ENCODE peak calls at places on chromosomes 13 and 19, in four cellular contexts. C is A549, M is lower leg skin, W is body of pancreas. H is an unnamed sample.

GRCh38 chr13:25743426-25743825 is 308.4 kb downstream of the SHISA2 start:
- DNase-seq in C (no peak), M (no peak), W (no peak), H (no peak)

GRCh38 chr13:76992548-76993001 is 694 bp downstream of the CLN5 start:
- DNase-seq in C (peak; percentile 17), M (peak; percentile 90), W (peak; percentile 37), H (peak; percentile 53)

GRCh38 chr19:49687566-49688316 is 1.7 kb upstream of the ADM5 start:
- DNase-seq in C (no peak), M (no peak), W (no peak), H (no peak)

GRCh38 chr13:98570929-98571372 is 6.0 kb downstream of the STK24 start:
- DNase-seq in C (no peak), M (peak; percentile 78), W (peak; percentile 34), H (peak; percentile 43)

GRCh38 chr19:16588824-16589577 is 16.8 kb upstream of the SLC35E1 start:
- DNase-seq in C (no peak), M (no peak), W (no peak), H (no peak)

GRCh38 chr13:32911506-32911905 is 104.7 kb upstream of the KL start:
- DNase-seq in C (peak; percentile 57), M (no peak), W (peak; percentile 9), H (peak; percentile 37)

GRCh38 chr13:108606424-108606823 is 23.0 kb upstream of the MYO16 start:
- DNase-seq in C (no peak), M (no peak), W (no peak), H (no peak)

GRCh38 chr19:50720181-50720920 is 749 bp upstream of the SHANK1 start:
- DNase-seq in C (no peak), M (no peak), W (no peak), H (no peak)

GRCh38 chr19:52343548-52343947 is 7.5 kb downstream of the ZNF610 start:
- DNase-seq in C (peak; percentile 40), M (no peak), W (peak; percentile 50), H (peak; percentile 95)

GRCh38 chr19:19591133-19591825 is 27.2 kb downstream of the PBX4 start:
- DNase-seq in C (peak; percentile 58), M (no peak), W (peak; percentile 72), H (peak; percentile 58)

GRCh38 chr13:59914556-59914955 is 249.2 kb downstream of the DIAPH3 start:
- DNase-seq in C (peak; percentile 0), M (no peak), W (no peak), H (no peak)

GRCh38 chr19:44757057-44757734 is 8.7 kb downstream of the BCL3 start:
- DNase-seq in C (no peak), M (peak; percentile 90), W (peak; percentile 78), H (no peak)

GRCh38 chr19:1172353-1173159 is 1.5 kb downstream of the SBNO2 start:
- DNase-seq in C (peak; percentile 54), M (peak; percentile 93), W (peak; percentile 82), H (peak; percentile 85)

GRCh38 chr19:1171755-1172352 is 2.2 kb downstream of the SBNO2 start:
- DNase-seq in C (no peak), M (no peak), W (no peak), H (peak; percentile 81)

GRCh38 chr19:1168877-1169791 is 4.9 kb downstream of the SBNO2 start:
- DNase-seq in C (peak; percentile 73), M (peak; percentile 89), W (peak; percentile 73), H (peak; percentile 55)

GRCh38 chr19:1169921-1170885 is 3.9 kb downstream of the SBNO2 start:
- DNase-seq in C (no peak), M (no peak), W (peak; percentile 57), H (no peak)

GRCh38 chr19:1170938-1171754 is 2.9 kb downstream of the SBNO2 start:
- DNase-seq in C (no peak), M (peak; percentile 88), W (no peak), H (no peak)
- TF ChIP-seq POLR2A in C (no peak), M (no peak), W (peak; percentile 47), H (no peak)

GRCh38 chr19:1094978-1095701 is at the start of gene POLR2E:
- DNase-seq in C (peak; percentile 97), M (peak; percentile 100), W (peak; percentile 100), H (peak; percentile 99)
- TF ChIP-seq POLR2A in C (peak; percentile 83), M (peak; percentile 42), W (peak; percentile 87), H (no peak)

GRCh38 chr19:18086590-18087138 is at the start of gene IL12RB1:
- DNase-seq in C (no peak), M (no peak), W (peak; percentile 40), H (no peak)

GRCh38 chr19:18093439-18094161 is 4.0 kb upstream of the MAST3 start:
- DNase-seq in C (peak; percentile 68), M (no peak), W (no peak), H (no peak)

GRCh38 chr19:18089726-18090125 is 3.0 kb upstream of the IL12RB1 start:
- DNase-seq in C (no peak), M (no peak), W (no peak), H (no peak)

GRCh38 chr19:18090545-18091216 is 3.9 kb upstream of the IL12RB1 start:
- DNase-seq in C (no peak), M (no peak), W (no peak), H (no peak)

DNA sequence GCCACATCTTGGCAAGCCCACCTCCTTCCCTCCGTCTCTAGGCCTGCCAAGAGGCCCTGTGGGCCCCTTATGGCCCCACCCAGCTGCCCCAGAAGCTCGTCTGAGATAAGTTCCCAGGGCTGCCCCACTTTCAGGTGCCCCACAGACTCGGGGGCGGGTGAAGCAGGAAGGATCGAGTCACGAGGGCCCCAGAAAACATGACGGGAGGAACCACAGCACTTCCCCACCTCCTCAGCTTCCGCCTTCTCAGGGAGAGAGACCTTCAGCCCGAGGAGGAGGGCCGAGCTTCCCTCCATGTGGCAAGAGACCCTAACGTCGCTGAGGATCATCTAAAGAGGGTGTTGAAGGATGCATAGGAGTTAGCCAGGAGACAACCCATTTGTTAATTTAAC is 4.5 kb upstream of the IL12RB1 start:
- DNase-seq in C (no peak), M (peak; percentile 91), W (peak; percentile 72), H (peak; percentile 18)
- TF ChIP-seq POLR2A in C (no peak), M (no peak), W (no peak), H (no peak)

GRCh38 chr13:30453727-30454126 is 12.0 kb downstream of the HMGB1 start:
- DNase-seq in C (peak; percentile 39), M (no peak), W (no peak), H (no peak)
- TF ChIP-seq POLR2A in C (no peak), M (no peak), W (no peak), H (no peak)

DNA sequence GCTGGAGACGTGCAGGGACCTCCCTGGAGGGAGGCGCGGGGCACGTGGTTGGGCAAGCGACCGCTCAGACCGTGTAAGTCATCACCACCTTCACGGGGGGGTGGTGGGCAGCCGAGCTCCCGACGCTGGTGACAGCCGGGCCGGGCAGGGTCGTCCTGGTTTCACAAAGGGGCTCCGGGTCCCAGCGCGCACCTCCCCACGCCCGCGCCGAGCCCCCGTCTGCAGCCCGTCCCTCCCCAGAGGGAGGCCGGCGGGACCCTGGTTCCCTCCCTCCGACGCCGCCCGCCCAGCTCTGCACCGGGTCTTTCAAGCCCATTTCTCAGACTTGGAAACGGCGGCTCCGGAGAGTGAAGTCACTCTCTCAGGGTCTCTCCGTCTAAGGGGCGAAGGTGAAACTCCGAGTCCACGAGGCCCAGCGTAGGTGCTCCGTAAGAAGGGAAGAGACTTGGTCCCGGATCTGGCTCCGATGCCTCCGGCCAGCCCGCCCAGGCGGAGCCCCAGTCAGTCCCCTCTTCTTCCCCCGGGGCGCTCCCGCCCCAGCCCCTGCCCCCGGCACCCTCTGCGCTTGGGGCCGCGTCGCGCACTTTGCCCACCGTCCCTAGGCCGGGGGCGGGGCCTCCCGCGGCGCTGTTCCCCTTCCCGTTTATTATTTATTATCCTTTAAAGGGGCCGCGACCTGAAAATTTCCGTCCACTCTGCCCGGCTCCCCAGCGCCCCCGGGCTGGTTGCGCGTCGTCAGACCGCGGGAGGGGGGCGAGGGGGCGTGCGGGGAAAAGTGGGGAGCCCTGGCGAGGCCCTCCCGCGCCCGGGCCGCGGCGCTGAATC is 536 bp upstream of the ARID3A start:
- DNase-seq in C (peak; percentile 77), M (peak; percentile 97), W (peak; percentile 83), H (peak; percentile 78)
- TF ChIP-seq POLR2A in C (no peak), M (no peak), W (peak; percentile 20), H (no peak)

GRCh38 chr19:5306531-5306930 is 34.1 kb downstream of the PTPRS start:
- DNase-seq in C (no peak), M (no peak), W (no peak), H (no peak)

GRCh38 chr19:5309438-5310204 is 31.0 kb downstream of the PTPRS start:
- DNase-seq in C (no peak), M (no peak), W (no peak), H (no peak)

GRCh38 chr19:5307655-5308054 is 33.0 kb downstream of the PTPRS start:
- DNase-seq in C (no peak), M (no peak), W (no peak), H (no peak)

GRCh38 chr19:5312058-5312457 is 28.6 kb downstream of the PTPRS start:
- DNase-seq in C (no peak), M (no peak), W (no peak), H (no peak)

GRCh38 chr19:5308471-5309437 is 31.9 kb downstream of the PTPRS start:
- DNase-seq in C (no peak), M (peak; percentile 90), W (peak; percentile 74), H (peak; percentile 49)
- TF ChIP-seq POLR2A in C (no peak), M (peak; percentile 26), W (peak; percentile 99), H (no peak)

GRCh38 chr19:6409346-6409745 is 15.3 kb downstream of the KHSRP start:
- DNase-seq in C (no peak), M (no peak), W (no peak), H (no peak)

GRCh38 chr19:6414793-6415591 is 9.6 kb downstream of the KHSRP start:
- DNase-seq in C (no peak), M (no peak), W (no peak), H (no peak)

GRCh38 chr19:6414033-6414643 is 10.5 kb downstream of the KHSRP start:
- DNase-seq in C (no peak), M (no peak), W (no peak), H (no peak)

GRCh38 chr19:6413291-6413690 is 11.3 kb downstream of the KHSRP start:
- DNase-seq in C (no peak), M (no peak), W (no peak), H (peak; percentile 44)

DNA sequence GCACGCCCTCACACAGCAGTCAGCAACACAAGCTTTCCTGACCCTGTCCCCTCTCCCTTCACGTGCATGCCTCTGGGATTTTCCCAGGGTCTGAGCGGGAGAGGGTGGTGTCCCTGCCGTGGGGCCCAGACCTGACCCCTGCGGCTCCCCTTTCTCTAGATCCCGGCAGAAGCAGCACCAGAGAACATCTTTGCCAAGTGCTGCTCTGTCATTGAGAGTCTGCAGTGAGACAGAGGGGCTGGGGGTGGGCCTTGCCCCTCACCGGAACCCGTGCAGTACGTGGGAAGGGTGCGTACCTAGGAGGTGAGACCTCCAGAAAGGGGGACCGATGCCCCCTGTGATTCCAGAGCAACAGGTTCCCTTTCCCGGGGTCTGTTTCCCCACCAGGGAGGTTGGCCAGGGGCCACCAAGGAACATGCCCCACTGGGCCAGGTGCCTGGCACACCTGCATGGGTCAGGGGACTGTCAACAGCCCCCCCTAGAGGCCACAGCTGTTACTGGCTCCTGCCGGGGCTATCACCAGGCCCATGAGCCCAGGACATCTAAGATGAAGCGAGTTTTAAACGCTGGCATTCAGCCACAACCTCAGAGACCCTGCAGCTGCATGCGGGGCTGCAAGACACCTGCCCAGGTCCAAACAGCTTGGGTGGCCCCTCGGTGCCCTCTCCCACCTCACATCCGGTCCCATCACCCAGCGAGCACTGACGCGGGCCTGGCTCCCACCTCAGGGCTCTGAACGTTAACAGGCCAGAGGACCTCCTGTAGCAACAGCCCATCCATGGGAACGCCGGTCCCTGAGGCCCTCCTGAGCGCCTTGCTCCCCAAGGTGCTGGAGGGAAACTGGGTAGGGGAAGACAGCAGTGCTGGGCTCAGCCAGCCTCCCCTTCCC is 12.3 kb downstream of the KHSRP start:
- DNase-seq in C (peak; percentile 31), M (no peak), W (peak; percentile 39), H (peak; percentile 63)
- TF ChIP-seq POLR2A in C (no peak), M (no peak), W (no peak), H (no peak)

H was measured in thyroid gland.